ENCODE peak calls at places on chromosomes 3 and 15, in six cellular contexts. M, L, E, C, K and U are unnamed samples.
A peak's percentile ranks its signal among the peaks of the same experiment; 100 is the strongest.

GRCh38 chr15:62639432-62639831 is 403.1 kb upstream of the TPM1 start:
- DNase-seq in K (no peak), M (no peak), E (no peak), C (no peak), L (no peak), U (no peak)

GRCh38 chr3:151816091-151816604 is 2.2 kb downstream of the AADAC start:
- DNase-seq in M (no peak), C (peak; percentile 80), E (no peak), L (peak; percentile 87), K (peak; percentile 94), U (no peak)

GRCh38 chr3:43341788-43342187 is 55.4 kb downstream of the SNRK start:
- DNase-seq in C (no peak), E (no peak), L (no peak), K (no peak), M (no peak), U (no peak)

GRCh38 chr15:66647358-66647757 is 54.7 kb upstream of the SMAD6 start:
- DNase-seq in L (peak; percentile 71), K (no peak), M (no peak), E (no peak), C (peak; percentile 66), U (peak; percentile 70)

GRCh38 chr3:8738639-8739038 is 5.0 kb downstream of the CAV3 start:
- DNase-seq in E (no peak), K (no peak), M (no peak), L (no peak), C (no peak), U (no peak)

GRCh38 chr3:42213417-42213816 is 52.6 kb downstream of the CCK start:
- DNase-seq in C (no peak), E (no peak), K (no peak), L (no peak), M (no peak), U (no peak)

GRCh38 chr15:31540633-31541032 is 214.0 kb downstream of the KLF13 start:
- DNase-seq in M (no peak), K (no peak), E (no peak), C (no peak), L (no peak), U (no peak)

GRCh38 chr15:62035256-62035908 is 24.9 kb downstream of the VPS13C start:
- DNase-seq in M (no peak), C (peak; percentile 55), L (peak; percentile 56), E (no peak), K (peak; percentile 68), U (no peak)

GRCh38 chr15:86855307-86855706 is 775.6 kb downstream of the AGBL1 start:
- DNase-seq in M (no peak), E (no peak), K (no peak), L (no peak), C (no peak), U (no peak)

GRCh38 chr3:105963161-105963560 is 94.3 kb upstream of the CBLB start:
- DNase-seq in L (no peak), K (no peak), C (no peak), M (no peak), E (no peak), U (no peak)

DNA sequence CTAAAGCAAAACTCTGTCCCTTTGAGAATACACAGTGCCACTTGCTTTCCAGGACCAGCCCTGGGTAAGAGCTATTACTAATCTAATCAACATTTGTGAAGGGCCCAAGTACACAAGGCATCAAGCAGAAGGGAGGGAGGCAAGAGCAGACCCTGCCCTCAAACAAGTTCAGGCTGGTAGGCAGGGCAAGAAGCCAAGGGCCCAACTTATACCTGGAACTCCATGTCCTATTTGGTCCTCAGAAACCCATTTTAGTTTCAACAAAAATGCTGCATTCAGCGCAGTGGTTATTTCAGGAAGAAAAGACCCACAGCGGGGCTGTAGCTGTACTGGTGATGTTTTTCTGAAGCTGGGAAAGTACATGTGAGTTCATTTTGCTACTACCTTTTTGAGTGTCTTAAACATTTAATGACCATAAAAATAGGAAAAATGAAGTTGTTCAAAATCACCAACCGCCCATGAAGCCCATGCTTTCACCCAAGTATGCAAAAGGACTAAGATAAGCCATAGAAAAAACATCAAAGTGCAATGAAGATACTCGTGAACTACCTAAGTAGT is 2.8 kb downstream of the RPS17 start:
- DNase-seq in E (no peak), L (no peak), K (peak; percentile 44), M (no peak), C (no peak), U (no peak)
- H3K4me3 ChIP-seq in E (no peak overlapping the region), L (no peak overlapping the region), K (no peak overlapping the region), M (peak overlapping the region; percentile 4), C (no peak overlapping the region), U (no peak overlapping the region)

GRCh38 chr15:29821416-29822099 is 710 bp downstream of the TJP1 start:
- DNase-seq in E (peak; percentile 89), M (peak; percentile 65), K (peak; percentile 87), C (peak; percentile 78), L (peak; percentile 74), U (no peak)
- TF ChIP-seq CTCF in E (peak; percentile 20), M (peak; percentile 23), K (peak; percentile 66), C (peak; percentile 36), L (peak; percentile 28), U (no peak)

GRCh38 chr15:95287774-95288173 is 1042.7 kb upstream of the NR2F2 start:
- DNase-seq in E (no peak), C (no peak), L (no peak), K (peak; percentile 35), M (no peak), U (no peak)

GRCh38 chr15:95286316-95286880 is 1044.1 kb upstream of the NR2F2 start:
- DNase-seq in C (no peak), M (no peak), K (no peak), E (no peak), L (no peak), U (no peak)

GRCh38 chr15:95286911-95287769 is 1043.4 kb upstream of the NR2F2 start:
- DNase-seq in C (no peak), L (no peak), K (no peak), M (no peak), E (no peak), U (no peak)

GRCh38 chr15:95284487-95284886 is 1046.0 kb upstream of the NR2F2 start:
- DNase-seq in M (no peak), E (no peak), K (no peak), C (peak; percentile 26), L (no peak), U (no peak)

GRCh38 chr15:95284933-95285401 is 1045.5 kb upstream of the NR2F2 start:
- DNase-seq in K (no peak), C (peak; percentile 88), L (peak; percentile 86), M (no peak), E (no peak), U (no peak)
- H3K4me3 ChIP-seq in K (no peak overlapping the region), C (no peak overlapping the region), L (no peak overlapping the region), M (no peak overlapping the region), E (no peak overlapping the region), U (no peak overlapping the region)

DNA sequence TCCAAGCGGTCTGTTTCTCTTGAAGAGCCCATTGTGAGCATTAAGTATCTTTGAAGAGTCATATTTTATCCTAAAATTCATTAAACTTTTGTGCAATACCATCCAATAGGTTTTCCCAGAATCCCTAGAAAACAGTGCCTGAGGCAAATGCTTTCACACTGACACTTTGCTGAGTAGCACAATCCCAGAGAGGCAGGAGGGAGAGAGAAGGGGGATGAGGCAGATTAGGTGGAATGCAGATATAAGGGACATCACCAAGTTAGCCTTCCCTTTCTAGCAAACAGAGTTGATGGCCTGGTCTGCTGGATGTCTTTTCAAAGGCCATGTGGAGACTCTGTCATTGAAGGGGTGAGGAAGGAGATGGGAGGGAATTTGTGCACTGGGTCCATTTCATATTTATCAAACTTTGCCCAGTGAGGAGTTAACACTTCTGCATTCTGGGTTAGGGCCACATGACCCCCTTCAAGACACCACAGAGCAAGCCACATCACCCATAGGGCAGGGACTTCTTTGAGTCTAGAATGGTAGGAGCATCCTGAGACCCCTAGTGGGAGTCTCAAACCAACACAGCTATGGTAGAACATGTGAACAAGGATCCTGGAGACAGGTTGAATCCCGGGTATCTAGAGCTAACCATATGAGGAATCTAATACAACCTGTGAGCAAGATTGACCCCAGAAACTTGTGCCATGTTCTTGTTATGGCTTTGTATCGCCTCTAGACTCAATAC is 32.0 kb upstream of the SEMA6D start:
- DNase-seq in M (no peak), E (no peak), C (no peak), L (no peak), K (peak; percentile 78), U (no peak)
- TF ChIP-seq CTCF in M (no peak), E (no peak), C (no peak), L (no peak), K (no peak), U (no peak)

DNA sequence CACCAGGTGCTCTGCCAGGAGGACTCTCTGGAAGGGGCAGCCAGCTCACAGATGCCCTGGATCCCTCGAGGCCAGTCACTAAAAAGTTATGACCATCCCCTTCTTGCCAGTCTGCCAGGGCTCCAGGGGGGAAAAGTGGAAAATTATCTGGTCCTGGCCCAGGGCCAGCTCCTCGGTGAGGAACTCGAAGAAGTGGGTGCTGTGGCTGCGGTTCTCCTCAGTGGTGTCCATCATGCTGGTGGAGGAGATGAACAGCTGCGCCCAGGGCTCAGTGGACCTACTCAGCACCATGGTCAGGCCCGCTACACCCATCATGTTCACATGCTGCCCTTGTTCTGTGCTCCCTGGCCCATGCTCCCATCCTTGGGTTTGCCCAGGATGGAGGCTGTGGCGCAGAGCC is 19.2 kb downstream of the EXOG start:
- DNase-seq in E (no peak), K (no peak), C (no peak), L (no peak), M (no peak), U (no peak)
- H3K4me3 ChIP-seq in E (no peak overlapping the region), K (no peak overlapping the region), C (no peak overlapping the region), L (no peak overlapping the region), M (no peak overlapping the region), U (no peak overlapping the region)

GRCh38 chr15:73988075-73988969 is 3.8 kb downstream of the STOML1 start:
- DNase-seq in L (no peak), E (no peak), C (no peak), K (peak; percentile 88), M (no peak), U (no peak)
- TF ChIP-seq CTCF in L (no peak), E (no peak), C (no peak), K (no peak), M (no peak), U (no peak)